ENCODE peak calls at places on chromosomes 4 and X, in five cellular contexts. U is upper lobe of left lung, B is sigmoid colon, S is heart left ventricle, L is uterus. P is an unnamed sample.

GRCh38 chr4:186792994-186793393 is 69.3 kb upstream of the FAT1 start:
- DNase-seq in U (no peak), B (no peak), S (no peak), L (no peak), P (no peak)

GRCh38 chr4:128158894-128159293 is 97.8 kb downstream of the LARP1B start:
- DNase-seq in U (no peak), B (no peak), S (no peak), L (no peak), P (no peak)

GRCh38 chr4:27791640-27792039 is 931.0 kb downstream of the STIM2 start:
- DNase-seq in U (no peak), B (no peak), S (no peak), L (no peak), P (no peak)

GRCh38 chrX:22999696-23000223 is at the start of gene DDX53:
- DNase-seq in U (no peak), B (no peak), S (no peak), L (no peak), P (no peak)

GRCh38 chr4:153684182-153685073 is at the start of gene TLR2:
- DNase-seq in U (peak), B (peak), S (peak), L (peak), P (peak)

GRCh38 chrX:49309401-49309981 is 6.0 kb downstream of the GAGE10 start:
- DNase-seq in U (no peak), B (no peak), S (no peak), L (no peak), P (no peak)

GRCh38 chr4:29066856-29067255 is 1653.3 kb upstream of the PCDH7 start:
- DNase-seq in U (no peak), B (no peak), S (no peak), L (no peak), P (no peak)

GRCh38 chr4:2700031-2700430 is 56.1 kb downstream of the TNIP2 start:
- DNase-seq in U (no peak), B (no peak), S (no peak), L (no peak), P (no peak)

GRCh38 chrX:826448-826847 is 195.9 kb downstream of the SHOX start:
- DNase-seq in U (no peak), B (no peak), S (no peak), L (no peak), P (no peak)

GRCh38 chr4:2596153-2596552 is 59.7 kb downstream of the FAM193A start:
- DNase-seq in U (peak), B (no peak), S (no peak), L (no peak), P (no peak)

GRCh38 chr4:100605144-100605543 is 87.3 kb upstream of the EMCN start:
- DNase-seq in U (no peak), B (no peak), S (no peak), L (no peak), P (no peak)

GRCh38 chr4:6875431-6875831 is 34.2 kb upstream of the TBC1D14 start:
- DNase-seq in U (peak), B (no peak), S (peak), L (no peak), P (no peak)

GRCh38 chr4:54041916-54042315 is 22.5 kb downstream of the CHIC2 start:
- DNase-seq in U (no peak), B (no peak), S (no peak), L (no peak), P (no peak)

GRCh38 chr4:91653067-91653466 is 650.7 kb upstream of the GRID2 start:
- DNase-seq in U (no peak), B (no peak), S (no peak), L (no peak), P (no peak)

GRCh38 chrX:56800307-56800706 is 71.3 kb downstream of the NBDY start:
- DNase-seq in U (no peak), B (no peak), S (no peak), L (no peak), P (peak)

GRCh38 chr4:168734703-168735688 is 238.1 kb downstream of the PALLD start:
- DNase-seq in U (no peak), B (no peak), S (no peak), L (no peak), P (no peak)

GRCh38 chrX:19627533-19627932 is 112.2 kb upstream of the MAP3K15 start:
- DNase-seq in U (no peak), B (no peak), S (no peak), L (no peak), P (no peak)

GRCh38 chrX:150940844-150941495 is 42.2 kb upstream of the HMGB3 start:
- DNase-seq in U (no peak), B (no peak), S (no peak), L (no peak), P (peak)

GRCh38 chr4:114209589-114209988 is 230.1 kb upstream of the ARSJ start:
- DNase-seq in U (no peak), B (no peak), S (no peak), L (no peak), P (no peak)

GRCh38 chr4:151315212-151315886 is 10.1 kb downstream of the SH3D19 start:
- DNase-seq in U (no peak), B (no peak), S (no peak), L (no peak), P (no peak)

GRCh38 chr4:102675142-102675541 is 85.6 kb downstream of the MANBA start:
- DNase-seq in U (no peak), B (no peak), S (no peak), L (no peak), P (no peak)

GRCh38 chr4:85825937-85826678 is 351.2 kb downstream of the ARHGAP24 start:
- DNase-seq in U (peak), B (no peak), S (peak), L (no peak), P (peak)

GRCh38 chrX:94977562-94977961 is 1303.6 kb downstream of the FAM133A start:
- DNase-seq in U (no peak), B (no peak), S (no peak), L (no peak), P (no peak)

GRCh38 chrX:9628779-9629493 is 136.7 kb downstream of the GPR143 start:
- DNase-seq in U (no peak), B (no peak), S (no peak), L (no peak), P (peak)

GRCh38 chr4:52959545-52959944 is 97.4 kb downstream of the RASL11B start:
- DNase-seq in U (no peak), B (no peak), S (no peak), L (no peak), P (no peak)

GRCh38 chr4:118834960-118835895 is 698 bp downstream of the SEC24D start:
- DNase-seq in U (peak), B (peak), S (peak), L (peak), P (peak)

GRCh38 chrX:50211510-50211909 is 6.9 kb downstream of the CCNB3 start:
- DNase-seq in U (no peak), B (no peak), S (no peak), L (no peak), P (no peak)

GRCh38 chr4:89598602-89599001 is 238.4 kb downstream of the SNCA start:
- DNase-seq in U (no peak), B (no peak), S (no peak), L (no peak), P (no peak)

GRCh38 chr4:104901438-104901837 is 245.2 kb upstream of the TET2 start:
- DNase-seq in U (no peak), B (no peak), S (no peak), L (no peak), P (no peak)

GRCh38 chrX:38616904-38617303 is 55.6 kb downstream of the TSPAN7 start:
- DNase-seq in U (no peak), B (no peak), S (no peak), L (no peak), P (no peak)

GRCh38 chr4:151887151-151887815 is 126.5 kb upstream of the GATB start:
- DNase-seq in U (no peak), B (no peak), S (no peak), L (no peak), P (no peak)

GRCh38 chr4:26028133-26028792 is 114.2 kb downstream of the SMIM20 start:
- DNase-seq in U (no peak), B (no peak), S (no peak), L (no peak), P (no peak)
- TF ChIP-seq POLR2A in U (no peak), B (no peak), S (no peak), L (no peak), P (no peak)

DNA sequence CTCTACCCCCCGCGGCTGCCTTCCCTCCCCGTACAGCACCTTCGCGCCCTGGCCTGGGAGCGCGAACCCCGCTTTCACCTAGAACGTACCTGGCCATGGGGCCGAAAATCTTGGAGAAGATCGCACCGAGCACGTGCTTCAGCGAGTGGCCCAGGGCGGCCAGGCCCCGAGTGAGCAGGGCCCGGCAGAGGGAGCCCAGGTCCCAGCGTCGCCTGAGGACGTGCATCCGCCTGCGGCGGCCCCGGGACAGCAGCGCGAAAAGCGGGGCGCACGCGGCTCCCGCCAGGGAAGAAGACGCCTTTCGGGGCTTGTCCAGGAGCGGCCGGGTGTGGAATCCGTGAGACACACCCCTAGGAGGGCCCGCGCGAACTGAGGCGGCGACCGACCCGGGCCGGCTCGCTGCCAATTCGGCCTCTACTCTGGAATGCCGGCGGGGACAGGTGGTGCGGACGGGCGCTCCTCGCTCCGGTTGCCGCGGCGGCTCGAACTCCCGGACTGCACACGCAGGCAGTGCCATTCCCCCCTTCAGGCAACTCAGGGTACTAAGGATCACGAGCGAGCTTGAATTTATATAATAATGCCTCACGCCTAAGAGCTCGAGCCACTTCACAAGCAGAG is at the start of gene HS6ST2:
- DNase-seq in U (no peak), B (no peak), S (no peak), L (no peak), P (peak)
- H3K4me3 ChIP-seq in U (peak), B (peak), S (peak), L (peak), P (peak)

GRCh38 chr4:159023741-159024140 is 79.1 kb upstream of the RAPGEF2 start:
- DNase-seq in U (no peak), B (peak), S (no peak), L (no peak), P (no peak)

GRCh38 chr4:159026329-159026728 is 76.5 kb upstream of the RAPGEF2 start:
- DNase-seq in U (no peak), B (no peak), S (no peak), L (no peak), P (no peak)

GRCh38 chr4:159024828-159025227 is 78.1 kb upstream of the RAPGEF2 start:
- DNase-seq in U (no peak), B (no peak), S (no peak), L (no peak), P (no peak)

GRCh38 chr4:159021597-159022385 is 81.1 kb upstream of the RAPGEF2 start:
- DNase-seq in U (no peak), B (no peak), S (no peak), L (no peak), P (no peak)

DNA sequence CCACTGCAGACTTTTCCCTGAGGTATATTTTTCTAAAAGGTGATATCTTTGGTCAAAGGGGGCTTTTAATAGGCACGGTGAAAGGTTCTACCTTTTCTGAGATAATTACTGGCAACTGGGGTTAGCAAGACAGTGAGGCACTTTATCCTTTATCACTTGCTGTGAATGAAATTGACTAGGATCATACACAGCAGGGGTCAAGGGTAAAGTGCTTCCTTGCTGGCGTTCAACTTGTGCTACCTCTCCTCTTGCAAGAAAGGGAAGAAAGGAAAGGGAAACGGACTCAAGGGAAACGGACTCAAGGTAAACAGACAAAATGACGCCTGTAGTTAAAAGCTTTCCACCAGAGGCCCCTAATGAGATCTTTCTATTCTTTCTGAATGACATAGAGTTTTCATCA is 78.6 kb upstream of the RAPGEF2 start:
- DNase-seq in U (no peak), B (no peak), S (no peak), L (no peak), P (no peak)
- TF ChIP-seq POLR2A in U (no peak), B (no peak), S (no peak), L (no peak), P (no peak)

DNA sequence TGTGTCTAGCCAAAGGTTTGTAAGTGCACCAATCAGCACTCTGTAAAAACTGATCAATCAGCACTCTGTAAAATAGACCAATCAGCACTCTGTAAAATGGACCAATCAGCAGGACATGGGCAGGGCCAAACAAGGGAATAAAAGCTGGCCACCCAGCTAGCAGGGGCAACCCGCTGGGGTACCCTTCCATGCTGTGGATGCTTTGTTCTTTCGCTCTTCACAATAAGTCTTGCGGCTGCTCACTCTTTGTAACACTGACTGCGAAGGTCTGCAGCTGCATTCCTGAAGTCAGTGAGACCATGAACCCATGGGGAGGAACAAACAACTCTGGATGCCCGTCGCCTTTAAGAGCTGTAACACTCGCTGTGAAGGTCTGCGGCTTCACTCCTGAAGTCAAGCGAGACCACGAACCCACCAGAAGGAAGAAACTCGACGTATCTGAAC is 14.3 kb downstream of the HNRNPDL start:
- DNase-seq in U (no peak), B (no peak), S (no peak), L (no peak), P (no peak)
- H3K4me3 ChIP-seq in U (no peak), B (no peak), S (no peak), L (no peak), P (no peak)

DNA sequence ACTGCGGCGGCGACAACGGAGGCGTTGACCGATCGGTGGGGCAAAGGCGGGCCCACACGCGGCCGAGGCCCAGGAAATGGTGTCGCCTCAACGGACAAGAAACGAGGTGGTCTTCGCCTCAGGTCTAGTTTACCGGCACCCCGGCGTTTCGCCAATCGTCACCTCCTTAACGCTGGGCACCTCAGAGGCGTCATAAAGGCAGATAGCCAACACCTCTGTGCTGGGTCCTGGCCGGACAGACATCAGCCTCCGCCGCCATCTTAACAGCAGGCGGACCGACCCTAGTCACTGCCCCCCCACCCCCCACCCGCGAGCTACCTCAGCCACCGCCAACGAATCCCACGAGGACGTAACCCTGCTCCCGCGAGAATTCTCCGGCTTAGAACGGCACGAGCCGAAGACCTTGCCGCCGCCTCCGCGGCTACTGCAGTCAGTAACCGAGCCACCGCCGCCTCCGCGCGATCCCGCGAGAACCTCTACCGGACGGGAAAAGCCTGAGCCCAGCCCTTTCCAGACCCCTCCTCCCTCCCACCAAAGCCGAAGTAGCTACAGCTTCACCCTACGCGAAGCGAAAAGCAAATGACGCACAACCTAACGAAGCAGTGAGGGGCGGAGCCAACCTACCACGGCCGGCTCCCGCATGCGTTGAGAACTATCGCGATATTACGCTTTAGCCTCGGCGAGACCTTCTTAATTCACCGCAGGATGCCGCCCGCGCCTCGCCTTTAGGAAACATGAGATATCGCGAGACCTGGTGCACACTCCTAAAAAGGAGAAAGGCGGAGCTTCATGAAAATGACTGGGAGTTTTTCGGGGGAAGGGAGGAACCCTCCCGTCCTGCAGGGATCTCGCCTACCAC is 2.7 kb downstream of the HUWE1 start:
- DNase-seq in U (peak), B (peak), S (peak), L (peak), P (peak)
- TF ChIP-seq POLR2A in U (peak), B (peak), S (no peak), L (peak), P (peak)

DNA sequence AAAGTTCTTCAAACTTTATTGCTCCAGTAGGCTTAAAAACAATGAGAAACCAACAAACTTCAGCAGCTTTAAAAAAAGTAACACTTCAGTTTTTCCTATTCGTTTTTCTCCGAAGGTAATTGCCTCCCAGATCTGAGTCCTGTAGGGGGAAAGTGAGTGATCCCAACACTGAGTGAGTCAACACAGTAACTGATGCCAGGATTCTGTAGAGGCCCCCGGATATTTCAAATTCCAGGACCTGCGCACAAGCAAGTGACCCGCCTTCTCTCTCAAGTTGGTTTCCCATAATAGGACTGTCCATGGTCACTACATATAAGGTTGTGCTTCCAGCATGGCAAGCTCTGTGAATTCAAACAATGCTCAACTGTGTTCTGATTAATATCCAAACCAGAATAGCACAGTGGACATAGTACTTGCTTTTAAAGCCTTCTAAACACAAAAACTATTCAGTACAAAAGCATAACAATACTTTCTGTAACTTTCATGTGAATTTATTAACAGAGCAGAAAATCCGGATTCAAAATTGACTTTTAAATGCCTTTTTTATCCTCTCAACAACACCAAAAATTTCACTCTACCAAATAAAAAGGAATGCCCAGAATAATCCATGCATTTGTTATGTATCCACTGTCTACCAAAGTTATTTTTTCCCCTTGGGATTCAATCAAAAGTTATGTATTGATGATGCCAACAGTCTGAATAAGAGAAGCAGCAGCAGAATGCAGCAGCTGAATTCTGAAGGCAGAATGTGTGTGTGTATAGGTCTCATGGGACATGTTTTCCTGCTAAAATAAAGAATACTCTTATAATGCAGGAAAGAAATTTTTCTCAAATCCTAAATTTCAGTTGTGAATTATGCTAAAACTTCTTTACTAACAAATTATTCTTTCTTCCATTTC is at the start of gene DMD:
- DNase-seq in U (peak), B (peak), S (peak), L (peak), P (peak)
- H3K4me3 ChIP-seq in U (peak), B (peak), S (peak), L (peak), P (peak)

DNA sequence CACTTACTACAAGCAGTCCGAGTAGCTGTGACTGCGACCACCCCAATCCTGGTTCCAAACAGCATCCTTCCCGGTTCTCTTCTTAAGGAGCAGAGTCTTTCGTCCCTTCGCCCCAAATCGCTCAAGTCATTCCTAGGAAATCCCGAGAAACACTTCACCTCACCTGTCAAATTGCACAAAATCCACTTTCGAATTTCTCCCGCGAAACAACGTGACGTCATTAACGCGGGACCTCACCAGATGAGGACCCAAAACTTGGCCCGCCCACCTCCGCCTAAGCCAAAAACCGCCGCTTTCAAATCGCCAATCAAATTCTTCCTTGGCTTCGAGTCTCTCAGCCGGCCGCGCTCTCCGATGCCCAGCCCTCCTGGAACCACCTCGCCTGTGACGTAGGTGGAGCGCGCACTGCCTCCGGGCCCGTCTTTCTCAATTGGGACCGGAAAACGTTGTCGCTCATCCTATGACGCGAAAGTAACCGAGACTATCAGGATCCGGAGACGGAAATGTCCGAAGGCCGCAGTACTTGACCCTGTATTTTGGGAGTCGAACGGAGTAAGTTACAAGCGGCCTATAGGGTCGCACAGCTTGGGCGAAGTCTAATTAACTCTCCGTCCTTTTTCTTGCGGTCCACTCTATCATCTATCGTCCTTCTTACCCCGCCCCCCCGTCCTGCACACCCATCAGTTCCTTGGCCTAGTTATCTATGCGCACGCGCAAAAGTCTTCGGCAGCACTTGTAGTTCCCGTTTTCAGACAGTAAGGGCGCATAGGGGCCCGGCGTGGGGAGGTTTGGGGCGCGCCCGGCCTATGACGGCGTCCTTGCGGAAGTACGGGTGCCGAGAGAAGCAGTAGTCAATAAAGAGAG is at the start of the genes LARP7 and ZGRF1:
- DNase-seq in U (peak), B (peak), S (peak), L (peak), P (peak)
- TF ChIP-seq POLR2A in U (peak), B (no peak), S (no peak), L (no peak), P (peak)